ENCODE peak calls at places on chromosomes 3 and 15, in four cellular contexts. D, L, Q and Y are unnamed samples.

GRCh38 chr3:139202226-139202958 is 141.4 kb upstream of the MRPS22 start:
- DNase-seq in D (peak), L (peak), Q (no peak), Y (no peak)

GRCh38 chr3:122835590-122835989 is 40.7 kb downstream of the SLC49A4 start:
- DNase-seq in D (no peak), L (no peak), Q (no peak), Y (no peak)

GRCh38 chr3:117133066-117133465 is 423.5 kb downstream of the TUSC7 start:
- DNase-seq in D (no peak), L (no peak), Q (no peak), Y (no peak)

GRCh38 chr3:192444096-192444790 is 283.1 kb downstream of the FGF12 start:
- DNase-seq in D (peak), L (peak), Q (peak), Y (peak)

GRCh38 chr3:31053299-31053698 is 158.8 kb upstream of the GADL1 start:
- DNase-seq in D (no peak), L (no peak), Q (no peak), Y (no peak)

GRCh38 chr3:67090472-67090871 is 92.4 kb downstream of the KBTBD8 start:
- DNase-seq in D (no peak), L (no peak), Q (no peak), Y (no peak)

GRCh38 chr3:195906865-195907729 is 1.3 kb downstream of the TNK2 start:
- DNase-seq in D (no peak), L (no peak), Q (peak), Y (no peak)

GRCh38 chr15:57406040-57406772 is 29.9 kb downstream of the CGNL1 start:
- DNase-seq in D (peak), L (no peak), Q (peak), Y (no peak)

GRCh38 chr3:197487911-197488391 is 67.8 kb downstream of the BDH1 start:
- DNase-seq in D (peak), L (no peak), Q (no peak), Y (no peak)

DNA sequence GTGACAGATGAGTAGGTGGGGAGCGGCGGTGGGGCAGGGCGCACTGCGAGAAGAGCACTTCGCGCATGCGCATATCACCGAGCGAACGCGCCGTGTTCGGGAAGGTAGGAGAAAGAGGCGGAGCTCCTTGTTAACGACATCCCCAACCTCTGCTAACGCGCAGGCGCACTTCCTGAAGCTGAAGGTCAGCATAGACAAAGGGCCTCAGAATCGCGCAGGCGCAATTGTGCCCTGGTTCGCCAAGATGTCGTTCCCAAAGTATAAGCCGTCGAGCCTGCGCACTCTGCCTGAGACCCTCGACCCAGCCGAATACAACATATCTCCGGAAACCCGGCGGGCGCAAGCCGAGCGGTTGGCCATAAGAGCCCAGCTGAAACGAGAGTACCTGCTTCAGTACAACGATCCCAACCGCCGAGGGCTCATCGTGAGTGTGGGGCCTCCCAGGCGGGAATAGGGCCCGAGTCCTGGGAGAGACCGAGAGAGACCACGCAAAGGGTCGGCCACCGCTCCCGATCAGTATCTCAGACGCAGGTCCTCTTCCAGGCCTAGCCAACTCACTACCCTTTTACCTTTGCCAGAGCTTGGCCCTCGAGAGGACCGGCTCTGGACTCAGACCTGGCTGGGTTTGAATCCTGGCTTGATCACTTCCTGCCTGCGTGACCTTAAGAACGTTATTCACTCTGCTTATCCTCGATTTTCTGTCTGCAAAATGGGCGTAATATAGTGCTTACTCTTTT is at the start of gene NDUFB4:
- DNase-seq in D (peak), L (peak), Q (peak), Y (peak)
- TF ChIP-seq POLR2AphosphoS5 in D (peak), L (no peak), Q (peak), Y (peak)

GRCh38 chr15:92617197-92618037 is 38.2 kb downstream of the FAM174B start:
- DNase-seq in D (peak), L (peak), Q (peak), Y (no peak)
- TF ChIP-seq POLR2A in D (no peak), L (no peak), Q (no peak), Y (no peak)

GRCh38 chr3:40623567-40623966 is 98.8 kb downstream of the ZNF621 start:
- DNase-seq in D (no peak), L (peak), Q (peak), Y (no peak)
- TF ChIP-seq POLR2AphosphoS5 in D (no peak), L (peak), Q (no peak), Y (no peak)

DNA sequence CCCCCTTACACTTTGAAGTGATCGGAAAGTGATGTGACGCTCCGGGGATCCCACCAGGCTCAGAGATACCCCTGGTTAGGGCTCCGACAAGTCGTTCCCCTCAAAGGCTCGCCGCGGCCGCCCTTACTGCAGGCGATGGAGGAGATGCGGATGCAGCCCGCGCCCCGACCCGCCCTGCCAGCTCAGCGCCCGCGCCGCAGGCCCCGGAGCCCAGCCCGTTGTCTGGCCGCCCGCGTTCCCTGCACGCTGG is 228 bp downstream of the GLT8D1 start:
- DNase-seq in D (no peak), L (no peak), Q (no peak), Y (no peak)
- TF ChIP-seq POLR2A in D (peak), L (no peak), Q (no peak), Y (no peak)

GRCh38 chr15:40160689-40161688 is at the start of gene BUB1B:
- DNase-seq in D (peak), L (peak), Q (peak), Y (peak)
- TF ChIP-seq POLR2AphosphoS5 in D (peak), L (peak), Q (peak), Y (peak)

GRCh38 chr15:40807888-40808194 is 568 bp upstream of the DNAJC17 start:
- DNase-seq in D (no peak), L (no peak), Q (no peak), Y (no peak)

GRCh38 chr15:40806672-40807027 is 239 bp upstream of the ZFYVE19 start:
- DNase-seq in D (no peak), L (no peak), Q (no peak), Y (no peak)

GRCh38 chr15:40803688-40804087 is 3.2 kb upstream of the ZFYVE19 start:
- DNase-seq in D (no peak), L (no peak), Q (no peak), Y (no peak)

GRCh38 chr15:40809051-40809450 is 1.8 kb upstream of the DNAJC17 start:
- DNase-seq in D (no peak), L (no peak), Q (no peak), Y (no peak)

DNA sequence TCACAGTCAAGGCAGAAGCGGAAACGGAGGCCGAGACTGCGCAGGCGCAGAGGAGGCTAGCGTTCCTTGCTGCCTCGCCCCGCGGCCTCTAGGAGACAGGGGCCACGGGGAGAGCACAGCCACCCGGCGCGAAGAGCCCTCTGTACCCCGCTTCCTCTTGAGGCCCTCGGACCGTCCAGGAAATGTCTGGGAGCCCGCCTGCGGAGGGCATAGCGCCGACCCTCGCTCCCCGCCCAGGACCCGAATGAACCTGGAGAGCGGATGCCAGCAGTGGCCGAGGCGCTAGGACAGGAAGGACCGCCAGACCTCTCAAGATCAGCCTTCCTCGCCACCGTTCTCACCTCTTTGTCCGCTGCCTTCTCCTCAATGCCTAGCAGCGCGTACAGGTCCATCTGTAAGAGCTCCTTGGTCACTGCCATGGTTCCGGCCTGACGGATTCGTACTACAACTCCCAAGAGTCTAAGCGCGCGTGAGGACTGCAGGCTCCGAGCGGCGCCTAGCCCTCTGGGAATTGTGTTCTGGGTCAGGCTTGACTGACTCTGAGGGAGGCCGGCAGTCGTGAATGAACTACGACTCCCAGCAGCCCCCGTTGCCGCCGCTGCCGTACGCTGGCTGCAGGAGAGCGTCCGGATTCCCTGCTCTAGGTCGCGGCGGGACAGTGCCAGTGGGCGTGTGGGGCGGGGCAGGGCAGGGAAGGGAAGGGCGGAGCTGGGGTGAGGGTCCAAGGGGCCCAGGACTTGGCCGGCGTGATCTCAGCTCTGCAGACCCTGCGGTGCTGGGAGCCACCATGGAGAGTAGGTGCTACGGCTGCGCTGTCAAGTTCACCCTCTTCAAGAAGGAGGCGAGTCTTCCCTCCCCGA is at the start of the genes DNAJC17 and ZFYVE19:
- DNase-seq in D (peak), L (peak), Q (peak), Y (peak)
- TF ChIP-seq POLR2A in D (peak), L (peak), Q (no peak), Y (peak)

DNA sequence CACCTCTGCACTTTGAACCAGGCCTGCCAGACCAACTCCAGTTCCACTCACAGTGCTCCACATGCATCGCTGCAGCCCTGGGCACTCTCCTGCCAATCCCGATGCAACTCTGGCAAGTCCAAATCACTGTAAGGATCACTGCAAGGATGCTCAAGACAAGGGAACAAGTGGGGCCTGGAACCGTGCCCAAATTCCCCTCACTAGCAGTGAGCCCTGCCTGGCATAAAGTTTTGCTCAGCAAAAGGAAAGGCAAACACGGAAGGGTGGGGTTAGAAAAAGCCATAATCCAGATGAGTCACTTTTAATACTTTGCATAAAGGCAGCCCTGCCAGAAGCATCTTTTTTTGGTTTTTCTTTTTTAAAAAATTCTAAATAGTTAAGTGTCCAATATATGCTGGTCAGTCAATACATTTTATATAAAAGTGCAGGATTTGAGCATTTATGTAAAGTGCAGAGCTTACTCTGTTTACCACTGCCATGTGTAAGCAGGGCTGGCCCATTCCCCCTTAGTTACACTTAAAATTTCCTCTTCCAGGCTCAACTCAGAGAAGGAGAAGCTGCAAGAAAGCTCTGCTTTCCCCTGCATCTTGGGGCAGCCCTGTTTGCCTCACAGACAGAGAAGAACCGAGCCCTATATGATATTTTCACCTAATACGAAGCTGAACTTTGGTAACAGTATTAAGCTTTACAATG is 102.2 kb downstream of the CD47 start:
- DNase-seq in D (no peak), L (no peak), Q (peak), Y (no peak)
- TF ChIP-seq POLR2AphosphoS5 in D (no peak), L (no peak), Q (peak), Y (no peak)

GRCh38 chr15:74995182-74995778 is at the start of gene SCAMP5:
- DNase-seq in D (peak), L (peak), Q (peak), Y (peak)
- TF ChIP-seq POLR2A in D (peak), L (no peak), Q (no peak), Y (no peak)

GRCh38 chr3:119924111-119925094 is 142.5 kb downstream of the NR1I2 start:
- DNase-seq in D (no peak), L (no peak), Q (no peak), Y (no peak)

GRCh38 chr3:119930286-119930685 is 148.4 kb downstream of the NR1I2 start:
- DNase-seq in D (no peak), L (no peak), Q (no peak), Y (no peak)

GRCh38 chr3:119927190-119927589 is 145.3 kb downstream of the NR1I2 start:
- DNase-seq in D (no peak), L (no peak), Q (no peak), Y (no peak)
- TF ChIP-seq POLR2AphosphoS5 in D (no peak), L (no peak), Q (no peak), Y (no peak)